ENCODE peak calls at places on chromosome 15, in four cellular contexts. O is AG04449, X is C1 segment of cervical spinal cord, G is posterior cingulate gyrus. K is an unnamed sample.

GRCh38 chr15:50134524-50135024 is 15.5 kb upstream of the ATP8B4 start:
- DNase-seq in X (no peak), G (no peak), O (peak; percentile 29), K (no peak)

GRCh38 chr15:67359431-67360082 is 105.0 kb downstream of the IQCH start:
- DNase-seq in X (no peak), G (no peak), O (no peak), K (no peak)

GRCh38 chr15:29143909-29144308 is 125.7 kb downstream of the NSMCE3 start:
- DNase-seq in G (no peak), X (no peak), O (peak; percentile 55), K (peak; percentile 40)

GRCh38 chr15:31216210-31216911 is 110.3 kb upstream of the KLF13 start:
- DNase-seq in O (no peak), X (no peak), G (peak; percentile 48), K (peak; percentile 87)

GRCh38 chr15:59904450-59904979 is 99.6 kb upstream of the FOXB1 start:
- DNase-seq in X (no peak), O (no peak), G (no peak), K (no peak)

GRCh38 chr15:32152574-32152973 is 122.3 kb downstream of the CHRNA7 start:
- DNase-seq in G (no peak), X (no peak), O (no peak), K (no peak)

GRCh38 chr15:70438776-70439175 is 324.6 kb downstream of the UACA start:
- DNase-seq in G (no peak), O (no peak), X (no peak), K (peak; percentile 59)

GRCh38 chr15:85763157-85763556 is 31.6 kb downstream of the KLHL25 start:
- DNase-seq in O (no peak), G (no peak), X (no peak), K (no peak)

GRCh38 chr15:98649996-98650870 is 1.9 kb downstream of the IGF1R start:
- DNase-seq in X (peak; percentile 11), O (no peak), G (no peak), K (peak; percentile 69)

GRCh38 chr15:64527263-64527984 is 67.0 kb downstream of the ZNF609 start:
- DNase-seq in X (no peak), G (no peak), O (peak; percentile 28), K (no peak)

GRCh38 chr15:28093761-28094535 is 5.2 kb downstream of the OCA2 start:
- DNase-seq in O (no peak), G (no peak), X (no peak), K (no peak)

GRCh38 chr15:25783607-25784131 is 79.5 kb downstream of the ATP10A start:
- DNase-seq in O (no peak), X (no peak), G (no peak), K (peak; percentile 74)

GRCh38 chr15:74131618-74132191 is 1.3 kb downstream of the ISLR2 start:
- DNase-seq in G (no peak), O (no peak), X (no peak), K (no peak)

GRCh38 chr15:74978503-74978902 is 16.9 kb upstream of the SCAMP5 start:
- DNase-seq in X (no peak), G (no peak), O (no peak), K (peak; percentile 73)

GRCh38 chr15:33101036-33101435 is 93.5 kb downstream of the FMN1 start:
- DNase-seq in G (no peak), X (no peak), O (no peak), K (no peak)

GRCh38 chr15:69357773-69358765 is 56.1 kb upstream of the KIF23 start:
- DNase-seq in G (no peak), O (no peak), X (no peak), K (no peak)

GRCh38 chr15:101709466-101709865 is 14.8 kb downstream of the TARS3 start:
- DNase-seq in X (no peak), G (no peak), O (no peak), K (no peak)

GRCh38 chr15:29704950-29705597 is 117.2 kb downstream of the TJP1 start:
- DNase-seq in X (no peak), G (no peak), O (no peak), K (no peak)